ENCODE peak calls at places on chromosomes 6 and 20, in seven cellular contexts. D, S, E, T, G, I and R are unnamed samples.

GRCh38 chr6:168874637-168875036 is 379.0 kb downstream of the THBS2 start:
- DNase-seq in I (no peak), T (no peak), G (no peak), D (no peak), S (no peak), E (no peak), R (no peak)

GRCh38 chr6:74598473-74599393 is 607.1 kb downstream of the COL12A1 start:
- DNase-seq in I (no peak), S (no peak), D (no peak), G (no peak), T (peak), E (no peak), R (peak)

GRCh38 chr20:51738877-51739447 is 29.2 kb downstream of the ATP9A start:
- DNase-seq in T (no peak), D (no peak), G (peak), I (no peak), E (no peak), S (no peak), R (no peak)

GRCh38 chr20:7714549-7714948 is 225.7 kb downstream of the HAO1 start:
- DNase-seq in T (peak), D (no peak), S (no peak), E (no peak), I (no peak), G (peak), R (no peak)

GRCh38 chr6:30646450-30647038 is 389 bp upstream of the C6orf136 start:
- DNase-seq in T (peak), I (peak), E (peak), G (no peak), D (peak), S (peak), R (no peak)

GRCh38 chr6:108407952-108408351 is 113.1 kb downstream of the AFG1L start:
- DNase-seq in D (no peak), E (no peak), I (no peak), G (no peak), S (no peak), T (no peak), R (no peak)

GRCh38 chr6:126307859-126308258 is 32.1 kb upstream of the CENPW start:
- DNase-seq in G (no peak), I (no peak), D (peak), E (no peak), S (no peak), T (peak), R (peak)

GRCh38 chr20:61755971-61756421 is 309.7 kb downstream of the TAF4 start:
- DNase-seq in D (no peak), E (no peak), S (no peak), G (no peak), T (no peak), I (no peak), R (no peak)

GRCh38 chr6:48388045-48388444 is 277.0 kb upstream of the PTCHD4 start:
- DNase-seq in E (no peak), G (no peak), S (no peak), T (no peak), I (no peak), D (no peak), R (no peak)

GRCh38 chr6:69398729-69399128 is 398.1 kb downstream of the LMBRD1 start:
- DNase-seq in E (no peak), S (no peak), T (no peak), G (no peak), D (no peak), I (no peak), R (no peak)

GRCh38 chr6:156890627-156891300 is 113.6 kb downstream of the ARID1B start:
- DNase-seq in I (no peak), G (no peak), D (no peak), T (peak), S (no peak), E (no peak), R (no peak)

GRCh38 chr6:30800876-30801275 is 56.5 kb upstream of the IER3 start:
- DNase-seq in S (no peak), E (no peak), G (no peak), D (no peak), T (no peak), I (no peak), R (no peak)

GRCh38 chr6:145151624-145152023 is 583.7 kb downstream of the EPM2A start:
- DNase-seq in D (no peak), T (no peak), G (no peak), E (no peak), I (no peak), S (no peak), R (no peak)

GRCh38 chr20:58623579-58624473 is 27.3 kb upstream of the STX16 start:
- DNase-seq in D (no peak), I (peak), G (no peak), T (peak), E (no peak), S (no peak), R (peak)

GRCh38 chr6:137351890-137352289 is 132.7 kb upstream of the IFNGR1 start:
- DNase-seq in T (peak), I (no peak), G (no peak), D (no peak), S (no peak), E (no peak), R (peak)

GRCh38 chr6:158706369-158706982 is 56.6 kb downstream of the SYTL3 start:
- DNase-seq in S (no peak), I (no peak), G (peak), E (peak), T (no peak), D (no peak), R (peak)

GRCh38 chr6:167825759-167826229 is 917 bp upstream of the AFDN start:
- DNase-seq in I (peak), E (peak), D (no peak), T (no peak), G (peak), S (peak), R (peak)

GRCh38 chr6:14415452-14415851 is 297.9 kb downstream of the CD83 start:
- DNase-seq in G (no peak), E (no peak), D (no peak), I (no peak), T (no peak), S (no peak), R (no peak)

GRCh38 chr6:105849741-105850140 is 236.4 kb upstream of the PRDM1 start:
- DNase-seq in S (no peak), T (no peak), G (no peak), D (no peak), E (no peak), I (no peak), R (peak)

GRCh38 chr20:32252189-32252588 is 25.3 kb upstream of the KIF3B start:
- DNase-seq in G (no peak), T (no peak), E (no peak), I (no peak), S (peak), D (no peak), R (no peak)

GRCh38 chr6:26571592-26572296 is 25.0 kb upstream of the ABT1 start:
- DNase-seq in D (peak), S (no peak), I (peak), E (peak), G (peak), T (peak), R (peak)

GRCh38 chr6:70371454-70372105 is 41.7 kb upstream of the FAM135A start:
- DNase-seq in D (no peak), T (peak), G (peak), S (no peak), I (no peak), E (no peak), R (peak)

GRCh38 chr20:33568378-33569289 is 78.7 kb downstream of the CBFA2T2 start:
- DNase-seq in T (no peak), E (peak), S (no peak), D (peak), I (no peak), G (peak), R (no peak)

GRCh38 chr20:57388953-57389694 is 2.1 kb upstream of the RBM38 start:
- DNase-seq in G (peak), I (peak), D (peak), T (peak), S (peak), E (peak), R (peak)